ENCODE peak calls at places on chromosomes 13 and 19, in seven cellular contexts. B is endodermal cell; E is CD4-positive, alpha-beta memory T cell; O is T-helper 2 cell; X is GM12865; U is stimulated activated CD4-positive, alpha-beta T cell treated with anti-CD3 and anti-CD28 coated beads, Interleukin-2, amount 100 ng/mL, for 24 hours; P is AG09309. Z is an unnamed sample.

GRCh38 chr13:27403727-27404385 is 20.6 kb upstream of the GTF3A start:
- DNase-seq in X (no peak), B (no peak), O (no peak), P (no peak), E (no peak), U (no peak), Z (no peak)

GRCh38 chr19:7188682-7189629 is 105.3 kb downstream of the INSR start:
- DNase-seq in P (no peak), X (peak), E (no peak), B (no peak), O (no peak), U (no peak), Z (no peak)

GRCh38 chr13:74134226-74134776 is at the start of gene KLF12:
- DNase-seq in U (peak), E (peak), X (peak), B (peak), P (peak), O (peak), Z (peak)

GRCh38 chr19:12783226-12783848 is 7.9 kb upstream of the JUNB start:
- DNase-seq in U (peak), B (peak), E (peak), O (peak), X (peak), P (no peak), Z (no peak)

GRCh38 chr19:40585677-40586422 is 9.2 kb downstream of the SHKBP1 start:
- DNase-seq in X (no peak), B (no peak), U (no peak), P (no peak), E (no peak), O (no peak), Z (no peak)

GRCh38 chr19:10744222-10744847 is 26.5 kb downstream of the DNM2 start:
- DNase-seq in P (no peak), B (no peak), E (no peak), U (no peak), O (no peak), X (no peak), Z (no peak)

GRCh38 chr13:45728759-45729158 is 26.6 kb downstream of the CBY2 start:
- DNase-seq in O (peak), U (no peak), E (no peak), X (peak), P (no peak), B (peak), Z (no peak)

GRCh38 chr13:32969516-32969941 is 46.7 kb upstream of the KL start:
- DNase-seq in B (no peak), E (no peak), P (peak), U (no peak), X (peak), O (peak), Z (no peak)

GRCh38 chr13:111874981-111875380 is 192.0 kb upstream of the SOX1 start:
- DNase-seq in B (peak), X (no peak), E (no peak), O (no peak), U (no peak), P (no peak), Z (no peak)

GRCh38 chr19:56573914-56574313 is 6.6 kb downstream of the ZNF470 start:
- DNase-seq in O (no peak), P (no peak), B (no peak), E (no peak), X (no peak), U (no peak), Z (no peak)

GRCh38 chr19:17647071-17648020 is 40.8 kb downstream of the UNC13A start:
- DNase-seq in X (no peak), B (peak), O (no peak), U (no peak), P (no peak), E (no peak), Z (no peak)

GRCh38 chr13:99307648-99308339 is 595 bp upstream of the GPR183 start:
- DNase-seq in E (peak), B (peak), X (peak), O (peak), U (peak), P (no peak), Z (no peak)

GRCh38 chr19:6012416-6013170 is 34.7 kb upstream of the RANBP3 start:
- DNase-seq in O (no peak), U (no peak), B (no peak), P (no peak), X (no peak), E (no peak), Z (no peak)

GRCh38 chr19:3266792-3267469 is 42.5 kb downstream of the CELF5 start:
- DNase-seq in O (no peak), X (no peak), U (no peak), E (no peak), P (no peak), B (no peak), Z (no peak)